ENCODE peak calls at places on chromosomes 5 and 9, in four cellular contexts. D is HuH-7; Z is RCC 7860; B is CD4-positive, alpha-beta T cell. J is an unnamed sample.

GRCh38 chr9:134054891-134055811 is 12.7 kb downstream of the BRD3 start:
- DNase-seq in Z (no peak), B (no peak), D (no peak), J (no peak)

GRCh38 chr5:133552925-133553525 is 59.3 kb downstream of the FSTL4 start:
- DNase-seq in D (peak), Z (peak), B (peak), J (peak)

GRCh38 chr5:912356-913091 is 19.8 kb downstream of the TRIP13 start:
- DNase-seq in Z (peak), B (peak), D (no peak), J (peak)

GRCh38 chr5:92391-93220 is 638 bp downstream of the PLEKHG4B start:
- DNase-seq in D (no peak), Z (no peak), B (no peak), J (no peak)

GRCh38 chr5:107781451-107781850 is 110.7 kb upstream of the EFNA5 start:
- DNase-seq in B (no peak), Z (no peak), D (no peak), J (no peak)

GRCh38 chr5:179779826-179780225 is 14.0 kb upstream of the LTC4S start:
- DNase-seq in B (no peak), D (no peak), Z (no peak), J (no peak)

GRCh38 chr5:42886612-42887011 is 74.9 kb upstream of the SELENOP start:
- DNase-seq in B (no peak), Z (no peak), D (no peak), J (no peak)

GRCh38 chr5:3281346-3281745 is 314.3 kb upstream of the IRX1 start:
- DNase-seq in B (no peak), Z (no peak), D (no peak), J (no peak)

GRCh38 chr5:45826055-45826454 is 129.9 kb upstream of the HCN1 start:
- DNase-seq in B (no peak), Z (no peak), D (no peak), J (no peak)

GRCh38 chr9:89549031-89549644 is 51.2 kb upstream of the SEMA4D start:
- DNase-seq in B (peak), Z (peak), D (peak), J (peak)

GRCh38 chr9:114446036-114446435 is 58.3 kb upstream of the AKNA start:
- DNase-seq in B (no peak), Z (no peak), D (no peak), J (no peak)

GRCh38 chr5:76326559-76327351 is 76.3 kb upstream of the IQGAP2 start:
- DNase-seq in D (no peak), Z (no peak), B (no peak), J (no peak)

GRCh38 chr9:73441890-73442818 is 290.5 kb downstream of the ANXA1 start:
- DNase-seq in D (no peak), B (no peak), Z (peak), J (no peak)

GRCh38 chr5:112794410-112794809 is 56.7 kb downstream of the APC start:
- DNase-seq in D (no peak), B (no peak), Z (no peak), J (no peak)

GRCh38 chr5:124980174-124980941 is 233.9 kb upstream of the ZNF608 start:
- DNase-seq in D (no peak), Z (no peak), B (no peak), J (no peak)

J was measured in T-helper 1 cell.